ENCODE peak calls at places on chromosome 6, in five cellular contexts. V is upper lobe of right lung, N is GM10248, O is progenitor cell of endocrine pancreas, A is fibroblast of mammary gland. I is an unnamed sample.

GRCh38 chr6:36373368-36374009 is 14.0 kb downstream of the ETV7 start:
- DNase-seq in A (no peak), V (no peak), N (no peak), O (no peak), I (peak; percentile 34)

GRCh38 chr6:107820571-107821261 is 3.4 kb downstream of the SCML4 start:
- DNase-seq in N (no peak), A (no peak), O (no peak), V (no peak), I (no peak)

GRCh38 chr6:145238787-145239186 is 496.5 kb downstream of the EPM2A start:
- DNase-seq in V (no peak), A (no peak), N (no peak), O (no peak), I (no peak)

GRCh38 chr6:25259756-25260155 is 19.4 kb upstream of the CARMIL1 start:
- DNase-seq in A (no peak), O (no peak), N (no peak), V (no peak), I (no peak)

GRCh38 chr6:42158011-42158410 is 15.2 kb upstream of the GUCA1A start:
- DNase-seq in O (no peak), V (no peak), N (no peak), A (peak; percentile 64), I (no peak)

GRCh38 chr6:162733489-162733888 is 5.7 kb downstream of the PACRG start:
- DNase-seq in O (no peak), N (no peak), A (no peak), V (no peak), I (no peak)

GRCh38 chr6:109769213-109769612 is 78.1 kb downstream of the FIG4 start:
- DNase-seq in N (peak; percentile 36), V (no peak), A (no peak), O (no peak), I (no peak)

GRCh38 chr6:38719358-38719757 is 4.2 kb downstream of the DNAH8 start:
- DNase-seq in N (no peak), V (no peak), O (no peak), A (no peak), I (no peak)

GRCh38 chr6:11368264-11368663 is 135.8 kb upstream of the NEDD9 start:
- DNase-seq in A (no peak), N (no peak), O (no peak), V (no peak), I (no peak)

GRCh38 chr6:99348220-99348822 is 1.2 kb downstream of the FAXC start:
- DNase-seq in N (no peak), A (no peak), V (no peak), O (no peak), I (no peak)

GRCh38 chr6:386688-387266 is 4.8 kb upstream of the IRF4 start:
- DNase-seq in A (no peak), O (no peak), N (no peak), V (no peak), I (no peak)

GRCh38 chr6:108134213-108134973 is 31.4 kb upstream of the NR2E1 start:
- DNase-seq in A (no peak), N (no peak), O (no peak), V (no peak), I (peak; percentile 25)

GRCh38 chr6:127376685-127377084 is 33.3 kb upstream of the ECHDC1 start:
- DNase-seq in V (no peak), A (peak; percentile 45), O (no peak), N (no peak), I (no peak)

GRCh38 chr6:98593676-98594075 is 240.7 kb upstream of the POU3F2 start:
- DNase-seq in A (no peak), N (no peak), V (no peak), O (no peak), I (no peak)

GRCh38 chr6:170448317-170448716 is 104.8 kb downstream of the PSMB1 start:
- DNase-seq in N (no peak), O (no peak), A (no peak), V (peak; percentile 28), I (no peak)

GRCh38 chr6:165580139-165580538 is 82.9 kb downstream of the PDE10A start:
- DNase-seq in A (peak; percentile 25), N (no peak), V (no peak), O (no peak), I (no peak)

GRCh38 chr6:113102761-113103160 is 754.4 kb upstream of the MARCKS start:
- DNase-seq in A (peak; percentile 68), O (no peak), V (no peak), N (no peak), I (no peak)

GRCh38 chr6:105810922-105811482 is 275.1 kb upstream of the PRDM1 start:
- DNase-seq in V (no peak), N (no peak), A (no peak), O (no peak), I (no peak)

GRCh38 chr6:50198245-50198644 is 148.5 kb upstream of the DEFB112 start:
- DNase-seq in V (no peak), O (no peak), N (no peak), A (no peak), I (no peak)

GRCh38 chr6:170111141-170111664 is 179.7 kb downstream of the DLL1 start:
- DNase-seq in A (no peak), O (no peak), N (no peak), V (no peak), I (no peak)

GRCh38 chr6:11865926-11866325 is 87.3 kb upstream of the ADTRP start:
- DNase-seq in O (no peak), N (no peak), A (peak; percentile 57), V (no peak), I (no peak)

GRCh38 chr6:139539852-139540251 is 165.4 kb upstream of the CITED2 start:
- DNase-seq in O (no peak), V (peak; percentile 77), A (peak; percentile 98), N (no peak), I (no peak)

GRCh38 chr6:130760006-130760405 is 67.2 kb upstream of the SMLR1 start:
- DNase-seq in A (peak; percentile 63), N (no peak), O (no peak), V (no peak), I (peak; percentile 34)

DNA sequence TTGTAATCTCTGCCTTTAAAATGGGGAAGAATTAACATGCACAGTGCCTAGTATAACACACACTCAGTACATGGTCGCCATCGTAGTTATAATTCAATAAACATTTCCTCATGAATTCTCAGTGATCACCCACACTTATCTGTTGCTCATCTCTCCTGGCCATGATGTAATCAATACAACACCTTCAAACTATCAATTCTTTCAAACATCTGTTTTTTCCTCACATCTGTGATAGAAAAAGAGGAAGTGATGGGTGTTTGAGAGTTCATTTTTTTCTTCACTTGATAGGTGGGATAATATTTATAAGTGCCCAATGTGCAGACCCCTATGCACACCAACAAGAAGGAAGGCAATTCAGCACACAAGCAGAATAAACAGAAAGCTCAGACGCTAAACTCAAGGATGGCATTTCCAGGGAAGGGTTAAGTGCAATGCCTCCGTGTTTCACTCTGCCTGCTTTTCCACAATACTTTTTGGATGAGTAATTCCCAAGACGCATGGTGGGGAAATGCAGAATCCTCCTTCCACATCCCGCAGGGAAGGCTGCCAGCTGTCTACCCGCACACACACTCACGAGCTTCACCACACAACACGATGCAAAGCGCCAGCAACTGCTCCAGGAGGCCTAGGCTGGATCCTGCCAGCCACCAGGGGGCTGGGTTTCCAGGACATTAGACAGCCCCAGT is 100.3 kb downstream of the GMPR start:
- DNase-seq in O (no peak), N (no peak), A (peak; percentile 100), V (peak; percentile 68), I (peak; percentile 74)
- TF ChIP-seq CTCF in O (peak; percentile 40), N (no peak), A (peak; percentile 79), V (peak; percentile 35), I (peak; percentile 64)

GRCh38 chr6:43952746-43953145 is 174.5 kb downstream of the MRPL14 start:
- DNase-seq in O (no peak), A (no peak), N (no peak), V (no peak), I (no peak)

GRCh38 chr6:43954311-43955131 is 172.7 kb downstream of the MRPL14 start:
- DNase-seq in V (no peak), N (no peak), O (no peak), A (no peak), I (no peak)

GRCh38 chr6:43951756-43952675 is 175.2 kb downstream of the MRPL14 start:
- DNase-seq in V (no peak), N (no peak), O (no peak), A (no peak), I (no peak)

GRCh38 chr6:43953794-43954310 is 173.4 kb downstream of the MRPL14 start:
- DNase-seq in N (no peak), V (no peak), A (peak; percentile 30), O (no peak), I (peak; percentile 61)

DNA sequence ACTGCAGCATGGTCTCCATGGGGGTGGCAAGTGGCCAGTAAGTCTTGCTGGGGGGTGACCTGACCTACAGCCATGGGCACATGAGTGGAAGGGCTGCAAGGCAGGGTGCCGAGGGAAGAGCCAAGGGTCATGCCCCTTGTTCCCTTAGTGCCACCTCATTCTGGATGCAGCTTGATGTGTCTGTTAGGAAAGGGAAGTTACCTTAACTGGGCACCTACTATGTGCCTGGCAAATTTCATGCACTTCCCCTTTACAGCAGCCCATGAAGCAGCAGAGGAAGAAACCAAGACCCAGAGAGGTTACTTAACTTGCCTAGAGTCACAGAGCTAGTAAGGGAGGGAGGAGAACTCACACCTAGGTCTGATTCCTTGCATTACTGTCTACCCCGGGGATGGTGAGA is 174.0 kb downstream of the MRPL14 start:
- DNase-seq in O (no peak), N (no peak), A (no peak), V (no peak), I (no peak)
- TF ChIP-seq CTCF in O (no peak), N (no peak), A (no peak), V (no peak), I (no peak)

GRCh38 chr6:3147914-3148757 is 9.2 kb downstream of the TUBB2A start:
- DNase-seq in A (no peak), V (no peak), O (no peak), N (no peak), I (no peak)
- TF ChIP-seq CTCF in A (peak; percentile 7), V (no peak), O (no peak), N (no peak), I (no peak)

GRCh38 chr6:29462022-29462421 is 5.1 kb downstream of the OR2H1 start:
- DNase-seq in N (no peak), A (no peak), V (no peak), O (no peak), I (no peak)

GRCh38 chr6:29465279-29465678 is 8.3 kb downstream of the OR2H1 start:
- DNase-seq in A (no peak), V (no peak), N (no peak), O (no peak), I (no peak)

GRCh38 chr6:29461021-29461814 is 4.3 kb downstream of the OR2H1 start:
- DNase-seq in N (no peak), V (no peak), O (no peak), A (no peak), I (no peak)

GRCh38 chr6:29466241-29466640 is 9.3 kb downstream of the OR2H1 start:
- DNase-seq in O (no peak), A (no peak), V (no peak), N (no peak), I (no peak)
- TF ChIP-seq CTCF in O (no peak), A (no peak), V (no peak), N (no peak), I (no peak)

GRCh38 chr6:21522773-21523490 is 70.6 kb upstream of the SOX4 start:
- DNase-seq in N (no peak), O (no peak), A (no peak), V (no peak), I (peak; percentile 65)
- TF ChIP-seq CTCF in N (no peak), O (peak; percentile 31), A (no peak), V (no peak), I (peak; percentile 47)